ENCODE peak calls at places on chromosomes 5 and 9, in seven cellular contexts. One of them, this sample, is unnamed.

GRCh38 chr5:6631441-6631840 is 1.4 kb downstream of the NSUN2 start:
- DNase-seq in aorta: no peak
- DNase-seq in kidney: no peak
- DNase-seq in colonic mucosa: no peak
- DNase-seq in K562: no peak
- DNase-seq in neural progenitor cell: no peak
- DNase-seq in CD8-positive, alpha-beta T cell: no peak
- DNase-seq in this sample: no peak

GRCh38 chr9:93944011-93944410 is 11.1 kb downstream of the BARX1 start:
- DNase-seq in aorta: no peak
- DNase-seq in kidney: no peak
- DNase-seq in colonic mucosa: no peak
- DNase-seq in K562: no peak
- DNase-seq in neural progenitor cell: peak; percentile 42
- DNase-seq in CD8-positive, alpha-beta T cell: no peak
- DNase-seq in this sample: no peak

GRCh38 chr5:37831821-37832524 is 7.9 kb downstream of the GDNF start:
- DNase-seq in aorta: no peak
- DNase-seq in kidney: no peak
- DNase-seq in colonic mucosa: no peak
- DNase-seq in K562: no peak
- DNase-seq in neural progenitor cell: no peak
- DNase-seq in CD8-positive, alpha-beta T cell: no peak
- DNase-seq in this sample: no peak

GRCh38 chr9:34982352-34982751 is 7.2 kb upstream of the DNAJB5 start:
- DNase-seq in aorta: no peak
- DNase-seq in kidney: no peak
- DNase-seq in colonic mucosa: no peak
- DNase-seq in K562: no peak
- DNase-seq in neural progenitor cell: no peak
- DNase-seq in CD8-positive, alpha-beta T cell: no peak
- DNase-seq in this sample: no peak

GRCh38 chr5:13987843-13988464 is 43.5 kb upstream of the DNAH5 start:
- DNase-seq in aorta: no peak
- DNase-seq in kidney: no peak
- DNase-seq in colonic mucosa: peak; percentile 42
- DNase-seq in K562: peak; percentile 69
- DNase-seq in neural progenitor cell: peak; percentile 67
- DNase-seq in CD8-positive, alpha-beta T cell: no peak
- DNase-seq in this sample: peak; percentile 45

GRCh38 chr9:73270967-73271722 is 119.5 kb downstream of the ANXA1 start:
- DNase-seq in aorta: no peak
- DNase-seq in kidney: no peak
- DNase-seq in colonic mucosa: no peak
- DNase-seq in K562: peak; percentile 12
- DNase-seq in neural progenitor cell: no peak
- DNase-seq in CD8-positive, alpha-beta T cell: no peak
- DNase-seq in this sample: peak; percentile 39

GRCh38 chr5:141882594-141883183 is 4.5 kb upstream of the PCDH1 start:
- DNase-seq in aorta: no peak
- DNase-seq in kidney: peak; percentile 38
- DNase-seq in colonic mucosa: no peak
- DNase-seq in K562: peak; percentile 29
- DNase-seq in neural progenitor cell: peak; percentile 16
- DNase-seq in CD8-positive, alpha-beta T cell: no peak
- DNase-seq in this sample: no peak

GRCh38 chr5:90248640-90249039 is 160.9 kb downstream of the CETN3 start:
- DNase-seq in aorta: no peak
- DNase-seq in kidney: no peak
- DNase-seq in colonic mucosa: no peak
- DNase-seq in K562: no peak
- DNase-seq in neural progenitor cell: no peak
- DNase-seq in CD8-positive, alpha-beta T cell: no peak
- DNase-seq in this sample: no peak

GRCh38 chr9:133715866-133716563 is 22.1 kb downstream of the SARDH start:
- DNase-seq in aorta: peak; percentile 73
- DNase-seq in kidney: peak; percentile 79
- DNase-seq in colonic mucosa: no peak
- DNase-seq in K562: peak; percentile 33
- DNase-seq in neural progenitor cell: peak; percentile 59
- DNase-seq in CD8-positive, alpha-beta T cell: peak; percentile 46
- DNase-seq in this sample: no peak

GRCh38 chr5:1975898-1976765 is 93.4 kb upstream of the IRX4 start:
- DNase-seq in aorta: no peak
- DNase-seq in kidney: no peak
- DNase-seq in colonic mucosa: no peak
- DNase-seq in K562: peak; percentile 18
- DNase-seq in neural progenitor cell: no peak
- DNase-seq in CD8-positive, alpha-beta T cell: no peak
- DNase-seq in this sample: no peak

GRCh38 chr9:126564716-126565115 is 49.0 kb upstream of the LMX1B start:
- DNase-seq in aorta: peak; percentile 20
- DNase-seq in kidney: no peak
- DNase-seq in colonic mucosa: no peak
- DNase-seq in K562: no peak
- DNase-seq in neural progenitor cell: peak; percentile 51
- DNase-seq in CD8-positive, alpha-beta T cell: no peak
- DNase-seq in this sample: no peak

GRCh38 chr9:38015267-38015666 is 53.8 kb downstream of the SHB start:
- DNase-seq in aorta: no peak
- DNase-seq in kidney: no peak
- DNase-seq in colonic mucosa: no peak
- DNase-seq in K562: no peak
- DNase-seq in neural progenitor cell: no peak
- DNase-seq in CD8-positive, alpha-beta T cell: no peak
- DNase-seq in this sample: no peak
- H3K36me3 ChIP-seq in aorta: no peaks in the 10 kb centered on the region
- H3K36me3 ChIP-seq in kidney: peaks cover 16% of the 10 kb centered on the region
- H3K36me3 ChIP-seq in colonic mucosa: peaks cover 4% of the 10 kb centered on the region
- H3K36me3 ChIP-seq in K562: peaks cover 13% of the 10 kb centered on the region
- H3K36me3 ChIP-seq in neural progenitor cell: no peaks in the 10 kb centered on the region
- H3K36me3 ChIP-seq in CD8-positive, alpha-beta T cell: no peaks in the 10 kb centered on the region
- H3K36me3 ChIP-seq in this sample: no peaks in the 10 kb centered on the region

GRCh38 chr9:107282268-107282667 is 811 bp upstream of the RAD23B start:
- DNase-seq in aorta: no peak
- DNase-seq in kidney: no peak
- DNase-seq in colonic mucosa: peak; percentile 32
- DNase-seq in K562: peak; percentile 25
- DNase-seq in neural progenitor cell: no peak
- DNase-seq in CD8-positive, alpha-beta T cell: peak; percentile 16
- DNase-seq in this sample: peak; percentile 17
- H3K27ac ChIP-seq in aorta: no peak overlapping the region
- H3K27ac ChIP-seq in kidney: peak overlapping the region; percentile 58
- H3K27ac ChIP-seq in colonic mucosa: peak overlapping the region; percentile 39
- H3K27ac ChIP-seq in K562: peak overlapping the region; percentile 72
- H3K27ac ChIP-seq in neural progenitor cell: no peak overlapping the region
- H3K27ac ChIP-seq in CD8-positive, alpha-beta T cell: peak overlapping the region; percentile 64
- H3K27ac ChIP-seq in this sample: peak overlapping the region; percentile 86

DNA sequence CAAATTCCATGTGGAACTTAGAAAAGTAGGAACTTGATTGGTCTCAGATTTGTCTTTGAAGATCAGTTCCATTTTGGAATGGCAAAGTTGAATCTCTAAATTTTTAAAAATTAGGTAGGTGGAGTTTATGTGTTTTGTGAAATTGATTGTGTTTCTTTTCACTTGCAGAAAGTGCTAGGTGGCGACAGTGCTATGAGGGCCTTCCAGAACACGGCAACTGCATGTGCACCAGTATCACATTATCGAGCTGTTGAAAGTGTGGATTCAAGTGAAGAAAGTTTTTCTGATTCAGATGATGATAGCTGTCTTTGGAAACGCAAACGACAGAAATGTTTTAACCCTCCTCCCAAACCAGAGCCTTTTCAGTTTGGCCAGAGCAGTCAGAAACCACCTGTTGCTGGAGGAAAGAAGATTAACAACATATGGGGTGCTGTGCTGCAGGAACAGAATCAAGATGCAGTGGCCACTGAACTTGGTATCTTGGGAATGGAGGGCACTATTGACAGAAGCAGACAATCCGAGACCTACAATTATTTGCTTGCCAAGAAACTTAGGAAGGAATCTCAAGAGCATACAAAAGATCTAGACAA is 2.8 kb downstream of the PHAX start:
- DNase-seq in aorta: no peak
- DNase-seq in kidney: no peak
- DNase-seq in colonic mucosa: no peak
- DNase-seq in K562: no peak
- DNase-seq in neural progenitor cell: no peak
- DNase-seq in CD8-positive, alpha-beta T cell: no peak
- DNase-seq in this sample: no peak
- H3K4me1 ChIP-seq in aorta: no peaks in the 10 kb centered on the region
- H3K4me1 ChIP-seq in kidney: peaks cover 5% of the 10 kb centered on the region
- H3K4me1 ChIP-seq in colonic mucosa: peaks cover 3% of the 10 kb centered on the region
- H3K4me1 ChIP-seq in K562: peaks cover 27% of the 10 kb centered on the region
- H3K4me1 ChIP-seq in neural progenitor cell: peaks cover 10% of the 10 kb centered on the region
- H3K4me1 ChIP-seq in CD8-positive, alpha-beta T cell: peaks cover 41% of the 10 kb centered on the region
- H3K4me1 ChIP-seq in this sample: peaks cover 7% of the 10 kb centered on the region

DNA sequence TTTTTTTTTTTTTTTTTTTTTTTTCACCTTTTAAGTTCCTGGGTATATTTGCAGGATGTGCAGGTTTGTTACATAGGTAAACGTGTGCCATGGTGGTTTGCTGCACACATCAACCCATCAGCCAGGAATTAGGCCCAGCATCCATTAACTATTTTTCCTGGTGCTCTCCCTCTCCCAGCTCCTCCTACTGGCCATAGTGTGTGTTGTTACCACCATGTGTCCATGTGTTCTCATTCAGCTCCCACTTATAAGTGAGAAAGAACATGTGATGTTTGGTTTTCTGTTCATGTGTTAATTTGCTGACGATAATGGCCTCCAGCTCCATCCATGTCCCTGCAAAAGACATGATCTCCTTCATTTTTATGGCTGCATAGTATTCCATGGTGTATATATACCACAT is 350.5 kb downstream of the MAN2A1 start:
- DNase-seq in aorta: no peak
- DNase-seq in kidney: no peak
- DNase-seq in colonic mucosa: no peak
- DNase-seq in K562: peak; percentile 7
- DNase-seq in neural progenitor cell: no peak
- DNase-seq in CD8-positive, alpha-beta T cell: no peak
- DNase-seq in this sample: peak; percentile 33
- H3K36me3 ChIP-seq in aorta: no peaks in the 10 kb centered on the region
- H3K36me3 ChIP-seq in kidney: no peaks in the 10 kb centered on the region
- H3K36me3 ChIP-seq in colonic mucosa: no peaks in the 10 kb centered on the region
- H3K36me3 ChIP-seq in K562: no peaks in the 10 kb centered on the region
- H3K36me3 ChIP-seq in neural progenitor cell: no peaks in the 10 kb centered on the region
- H3K36me3 ChIP-seq in CD8-positive, alpha-beta T cell: no peaks in the 10 kb centered on the region
- H3K36me3 ChIP-seq in this sample: no peaks in the 10 kb centered on the region

GRCh38 chr9:88458716-88459115 is 70.5 kb downstream of the SPIN1 start:
- DNase-seq in aorta: no peak
- DNase-seq in kidney: no peak
- DNase-seq in colonic mucosa: no peak
- DNase-seq in K562: no peak
- DNase-seq in neural progenitor cell: no peak
- DNase-seq in CD8-positive, alpha-beta T cell: no peak
- DNase-seq in this sample: no peak
- H3K27ac ChIP-seq in aorta: no peak overlapping the region
- H3K27ac ChIP-seq in kidney: no peak overlapping the region
- H3K27ac ChIP-seq in colonic mucosa: no peak overlapping the region
- H3K27ac ChIP-seq in K562: no peak overlapping the region
- H3K27ac ChIP-seq in neural progenitor cell: no peak overlapping the region
- H3K27ac ChIP-seq in CD8-positive, alpha-beta T cell: no peak overlapping the region
- H3K27ac ChIP-seq in this sample: no peak overlapping the region

GRCh38 chr5:174903333-174903732 is 179.0 kb downstream of the MSX2 start:
- DNase-seq in aorta: no peak
- DNase-seq in kidney: no peak
- DNase-seq in colonic mucosa: no peak
- DNase-seq in K562: no peak
- DNase-seq in neural progenitor cell: no peak
- DNase-seq in CD8-positive, alpha-beta T cell: no peak
- DNase-seq in this sample: no peak

GRCh38 chr5:174895360-174895759 is 171.0 kb downstream of the MSX2 start:
- DNase-seq in aorta: no peak
- DNase-seq in kidney: no peak
- DNase-seq in colonic mucosa: no peak
- DNase-seq in K562: no peak
- DNase-seq in neural progenitor cell: no peak
- DNase-seq in CD8-positive, alpha-beta T cell: no peak
- DNase-seq in this sample: no peak

GRCh38 chr5:174897281-174897950 is 173.0 kb downstream of the MSX2 start:
- DNase-seq in aorta: no peak
- DNase-seq in kidney: no peak
- DNase-seq in colonic mucosa: no peak
- DNase-seq in K562: no peak
- DNase-seq in neural progenitor cell: no peak
- DNase-seq in CD8-positive, alpha-beta T cell: no peak
- DNase-seq in this sample: no peak

GRCh38 chr5:174901336-174901735 is 177.0 kb downstream of the MSX2 start:
- DNase-seq in aorta: no peak
- DNase-seq in kidney: no peak
- DNase-seq in colonic mucosa: no peak
- DNase-seq in K562: no peak
- DNase-seq in neural progenitor cell: no peak
- DNase-seq in CD8-positive, alpha-beta T cell: no peak
- DNase-seq in this sample: no peak

GRCh38 chr5:174900176-174900692 is 175.9 kb downstream of the MSX2 start:
- DNase-seq in aorta: no peak
- DNase-seq in kidney: no peak
- DNase-seq in colonic mucosa: no peak
- DNase-seq in K562: no peak
- DNase-seq in neural progenitor cell: no peak
- DNase-seq in CD8-positive, alpha-beta T cell: no peak
- DNase-seq in this sample: no peak
- H3K4me1 ChIP-seq in aorta: no peaks in the 10 kb centered on the region
- H3K4me1 ChIP-seq in kidney: no peaks in the 10 kb centered on the region
- H3K4me1 ChIP-seq in colonic mucosa: no peaks in the 10 kb centered on the region
- H3K4me1 ChIP-seq in K562: no peaks in the 10 kb centered on the region
- H3K4me1 ChIP-seq in neural progenitor cell: no peaks in the 10 kb centered on the region
- H3K4me1 ChIP-seq in CD8-positive, alpha-beta T cell: no peaks in the 10 kb centered on the region
- H3K4me1 ChIP-seq in this sample: no peaks in the 10 kb centered on the region

DNA sequence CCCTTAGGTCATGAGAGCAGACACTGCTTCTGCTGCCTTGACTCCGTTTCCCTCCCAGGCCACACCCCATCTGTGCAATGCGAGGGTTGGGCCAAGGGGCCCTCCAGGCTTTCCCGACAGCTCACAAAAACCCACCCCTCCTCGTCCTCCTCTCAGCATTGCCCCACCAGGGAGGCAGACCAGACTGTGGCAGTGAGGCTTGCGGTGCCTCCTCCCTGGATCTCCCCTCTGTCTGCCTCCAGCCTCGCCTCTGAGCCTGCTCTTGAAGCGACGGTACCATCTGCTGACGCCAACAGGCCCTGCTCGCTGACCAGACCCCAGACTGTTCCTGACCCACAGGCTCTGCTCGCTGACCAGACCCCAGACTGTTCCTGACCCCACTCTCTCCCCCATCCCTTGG is 99.2 kb upstream of the CACNA1B start:
- DNase-seq in aorta: peak; percentile 55
- DNase-seq in kidney: peak; percentile 55
- DNase-seq in colonic mucosa: no peak
- DNase-seq in K562: no peak
- DNase-seq in neural progenitor cell: no peak
- DNase-seq in CD8-positive, alpha-beta T cell: no peak
- DNase-seq in this sample: no peak
- H3K36me3 ChIP-seq in aorta: peaks cover 8% of the 10 kb centered on the region
- H3K36me3 ChIP-seq in kidney: peaks cover 64% of the 10 kb centered on the region
- H3K36me3 ChIP-seq in colonic mucosa: no peaks in the 10 kb centered on the region
- H3K36me3 ChIP-seq in K562: peaks cover 81% of the 10 kb centered on the region
- H3K36me3 ChIP-seq in neural progenitor cell: no peaks in the 10 kb centered on the region
- H3K36me3 ChIP-seq in CD8-positive, alpha-beta T cell: peaks cover 70% of the 10 kb centered on the region
- H3K36me3 ChIP-seq in this sample: peaks cover 20% of the 10 kb centered on the region

This sample was measured in small intestine.